ENCODE peak calls at places on chromosomes 11 and 22, in five cellular contexts. F is HepG2, C is suprapubic skin, R is stomach, Y is transverse colon. J is an unnamed sample.

GRCh38 chr11:61007383-61007970 is 36.0 kb downstream of the CD6 start:
- DNase-seq in F (no peak), C (no peak), R (no peak), Y (peak; percentile 44), J (no peak)

GRCh38 chr11:131530411-131530810 is 160.0 kb downstream of the NTM start:
- DNase-seq in F (no peak), C (no peak), R (no peak), Y (no peak), J (no peak)

GRCh38 chr22:39275814-39276443 is 31.1 kb upstream of the PDGFB start:
- DNase-seq in F (no peak), C (no peak), R (no peak), Y (no peak), J (no peak)

GRCh38 chr11:85431319-85431718 is 195.8 kb downstream of the DLG2 start:
- DNase-seq in F (no peak), C (no peak), R (no peak), Y (no peak), J (no peak)

GRCh38 chr22:36846271-36846670 is 14.5 kb upstream of the NCF4 start:
- DNase-seq in F (no peak), C (no peak), R (no peak), Y (no peak), J (no peak)

GRCh38 chr11:75797116-75797515 is 17.9 kb upstream of the UVRAG start:
- DNase-seq in F (no peak), C (no peak), R (no peak), Y (no peak), J (no peak)

GRCh38 chr11:10925149-10925926 is 67.5 kb upstream of the ZBED5 start:
- DNase-seq in F (no peak), C (no peak), R (no peak), Y (no peak), J (no peak)

GRCh38 chr11:37503411-37504065 is 905.5 kb upstream of the RAG2 start:
- DNase-seq in F (no peak), C (no peak), R (no peak), Y (no peak), J (no peak)

GRCh38 chr11:113394919-113395318 is 7.3 kb downstream of the ANKK1 start:
- DNase-seq in F (no peak), C (peak; percentile 65), R (no peak), Y (no peak), J (no peak)

GRCh38 chr11:27973851-27974536 is 134.0 kb downstream of the KIF18A start:
- DNase-seq in F (no peak), C (no peak), R (no peak), Y (no peak), J (no peak)

GRCh38 chr22:37498289-37498909 is 12.2 kb upstream of the MFNG start:
- DNase-seq in F (peak; percentile 50), C (no peak), R (peak; percentile 71), Y (peak; percentile 80), J (peak; percentile 59)

GRCh38 chr11:8531312-8531711 is 62.7 kb downstream of the STK33 start:
- DNase-seq in F (no peak), C (no peak), R (no peak), Y (no peak), J (no peak)

GRCh38 chr11:66188580-66188979 is 79.9 kb upstream of the RAB1B start:
- DNase-seq in F (no peak), C (no peak), R (no peak), Y (no peak), J (no peak)

GRCh38 chr22:47624277-47625012 is 862.0 kb downstream of the TBC1D22A start:
- DNase-seq in F (no peak), C (no peak), R (no peak), Y (no peak), J (no peak)

GRCh38 chr22:42080287-42080686 is 787 bp downstream of the SMDT1 start:
- DNase-seq in F (no peak), C (peak; percentile 73), R (peak; percentile 55), Y (peak; percentile 53), J (no peak)

GRCh38 chr22:41474878-41475451 is 6.0 kb downstream of the ACO2 start:
- DNase-seq in F (peak; percentile 18), C (no peak), R (no peak), Y (no peak), J (no peak)

GRCh38 chr11:60951611-60951908 is 416 bp downstream of the SLC15A3 start:
- DNase-seq in F (no peak), C (no peak), R (no peak), Y (no peak), J (no peak)

GRCh38 chr22:38423512-38424503 is 31.2 kb downstream of the KCNJ4 start:
- DNase-seq in F (peak; percentile 56), C (no peak), R (no peak), Y (peak; percentile 43), J (no peak)

GRCh38 chr11:123525511-123525918 is 95.4 kb downstream of the GRAMD1B start:
- DNase-seq in F (no peak), C (no peak), R (no peak), Y (no peak), J (no peak)

GRCh38 chr22:49613871-49614270 is 213.8 kb downstream of the BRD1 start:
- DNase-seq in F (no peak), C (no peak), R (no peak), Y (no peak), J (no peak)

GRCh38 chr22:50660306-50660705 is 12.3 kb upstream of the SHANK3 start:
- DNase-seq in F (no peak), C (no peak), R (no peak), Y (no peak), J (no peak)

GRCh38 chr22:50657925-50658324 is 14.7 kb upstream of the SHANK3 start:
- DNase-seq in F (no peak), C (no peak), R (no peak), Y (no peak), J (no peak)

DNA sequence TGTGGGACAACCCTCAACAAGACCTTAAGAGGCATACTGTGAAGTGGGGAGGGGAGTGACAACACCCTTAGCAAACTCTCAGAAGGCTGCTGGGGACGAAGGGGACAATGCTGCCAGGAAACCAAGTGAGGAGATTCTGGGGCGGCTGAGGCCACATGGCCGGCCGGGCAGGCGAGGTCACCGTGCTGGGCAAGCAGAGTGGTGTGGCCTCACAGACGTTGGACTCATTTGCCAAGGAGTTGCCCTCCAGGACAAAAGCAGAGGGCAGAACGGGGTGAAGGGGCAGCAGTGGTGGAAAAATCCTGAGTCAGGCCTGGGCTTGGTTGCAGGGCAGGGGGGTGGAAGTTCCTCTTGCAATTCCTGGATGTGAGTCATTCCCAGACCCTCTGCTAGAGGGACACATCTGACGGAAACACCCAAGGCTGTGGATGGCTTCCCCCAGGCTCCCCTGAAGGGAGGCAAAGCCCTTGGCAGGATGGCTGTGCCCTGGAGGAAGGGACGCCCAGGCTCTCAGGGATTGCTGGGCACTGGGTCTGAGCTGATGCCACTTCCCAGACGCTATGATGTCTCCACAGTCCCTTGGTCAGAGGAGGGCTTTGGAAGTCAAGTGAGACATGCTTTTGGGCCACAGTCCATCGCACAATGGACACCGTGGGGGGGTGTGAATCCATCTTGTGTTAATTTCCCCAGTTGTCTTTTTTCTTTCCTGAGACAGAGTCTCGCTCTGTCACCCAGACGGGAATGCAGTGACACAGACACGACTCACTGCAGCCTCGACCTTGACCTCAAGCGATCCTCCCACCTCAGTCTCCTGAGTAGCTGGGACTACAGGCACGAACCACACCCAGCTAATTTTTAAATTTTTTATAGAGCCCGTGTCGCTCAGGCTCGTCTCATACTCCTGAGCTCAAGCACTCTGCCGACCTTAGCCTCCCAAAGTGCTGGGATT is 16.2 kb upstream of the SHANK3 start:
- DNase-seq in F (peak; percentile 58), C (no peak), R (no peak), Y (no peak), J (no peak)
- TF ChIP-seq POLR2AphosphoS5 in F (no peak), C (peak; percentile 17), R (peak; percentile 52), Y (no peak), J (no peak)

GRCh38 chr11:73252577-73253191 is 19.5 kb upstream of the P2RY6 start:
- DNase-seq in F (no peak), C (peak; percentile 69), R (peak; percentile 13), Y (no peak), J (peak; percentile 49)
- TF ChIP-seq CTCF in F (no peak), C (no peak), R (no peak), Y (peak; percentile 30), J (peak; percentile 16)

GRCh38 chr11:68122936-68123539 is 1.9 kb upstream of the CHKA start:
- DNase-seq in F (peak; percentile 75), C (peak; percentile 73), R (peak; percentile 80), Y (peak; percentile 81), J (no peak)

GRCh38 chr11:68130121-68130520 is 8.9 kb upstream of the CHKA start:
- DNase-seq in F (no peak), C (no peak), R (no peak), Y (no peak), J (no peak)

GRCh38 chr11:68125164-68125563 is 4.0 kb upstream of the CHKA start:
- DNase-seq in F (no peak), C (peak; percentile 60), R (no peak), Y (no peak), J (no peak)

GRCh38 chr11:68128682-68129327 is 7.6 kb upstream of the CHKA start:
- DNase-seq in F (peak; percentile 76), C (no peak), R (peak; percentile 96), Y (peak; percentile 68), J (no peak)

GRCh38 chr11:68127791-68128681 is 6.8 kb upstream of the CHKA start:
- DNase-seq in F (peak; percentile 90), C (no peak), R (peak; percentile 90), Y (peak; percentile 50), J (no peak)
- TF ChIP-seq POLR2AphosphoS5 in F (peak; percentile 23), C (no peak), R (peak; percentile 38), Y (no peak), J (no peak)

DNA sequence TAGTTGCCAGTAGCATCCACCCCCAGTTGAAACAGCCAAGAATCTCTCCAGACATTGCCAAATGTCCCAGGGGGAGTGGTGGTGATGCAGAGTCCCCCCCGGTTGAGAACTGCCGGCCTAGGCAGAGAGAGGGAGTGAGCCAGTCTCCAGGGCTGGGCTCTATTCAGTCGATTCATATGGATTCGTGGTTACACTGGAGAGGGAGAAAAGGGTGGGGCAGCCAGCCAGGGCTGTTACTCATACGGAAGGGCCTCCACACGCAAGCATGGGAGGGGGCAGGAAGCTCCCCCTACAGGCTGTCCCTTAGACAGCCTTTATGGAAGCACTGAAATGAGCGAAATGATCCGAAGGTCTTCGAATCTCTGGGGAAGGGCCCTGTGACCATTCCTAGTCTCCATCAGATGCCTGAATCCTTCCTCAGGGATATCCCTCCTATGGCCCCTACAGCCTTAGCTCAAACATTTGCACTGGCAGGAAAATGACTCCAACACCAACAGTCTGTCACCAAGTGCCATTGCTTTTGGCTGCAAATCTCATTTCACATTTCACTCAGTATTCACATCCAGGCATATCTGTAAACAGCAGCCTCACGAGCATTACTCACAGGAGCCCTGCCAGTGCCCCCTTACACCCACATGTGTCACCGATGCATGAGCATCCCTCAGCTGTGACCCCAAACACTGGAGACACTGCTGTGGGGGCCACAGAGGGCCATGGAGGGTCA is 18.4 kb upstream of the TLCD5 start:
- DNase-seq in F (no peak), C (no peak), R (peak; percentile 69), Y (peak; percentile 54), J (no peak)
- TF ChIP-seq CTCF in F (no peak), C (no peak), R (no peak), Y (no peak), J (no peak)

DNA sequence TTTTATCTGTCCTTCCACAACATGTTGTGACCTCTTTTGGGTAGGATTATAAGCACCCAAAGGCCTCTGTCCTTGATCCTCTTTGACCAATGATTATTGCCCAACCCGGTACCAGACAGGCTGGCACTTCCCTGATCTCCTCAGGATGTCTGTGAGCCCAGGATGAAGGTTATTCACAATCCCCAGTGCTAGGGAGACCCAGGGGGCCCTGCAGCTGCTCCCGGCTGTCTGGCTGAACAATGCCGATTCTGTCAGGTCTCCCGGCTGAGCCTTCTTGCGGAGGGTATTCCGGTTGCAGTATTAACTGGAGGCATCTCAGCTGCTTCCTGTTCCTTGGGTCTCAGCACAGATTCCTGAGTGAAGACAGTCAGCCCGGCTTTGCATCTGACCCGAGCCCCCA is 71.2 kb upstream of the CDON start:
- DNase-seq in F (peak; percentile 84), C (no peak), R (no peak), Y (no peak), J (no peak)
- TF ChIP-seq POLR2AphosphoS5 in F (no peak), C (no peak), R (no peak), Y (no peak), J (no peak)